ENCODE peak calls at places on chromosomes 1 and 21, in six cellular contexts. K, M, F, L, I and Z are unnamed samples.

GRCh38 chr21:45328198-45329087 is 40.7 kb upstream of the POFUT2 start:
- DNase-seq in F (no peak), M (peak), L (no peak), K (no peak), I (peak), Z (no peak)

GRCh38 chr1:93694833-93695232 is 13.2 kb upstream of the BCAR3 start:
- DNase-seq in K (peak), M (no peak), L (peak), I (no peak), F (no peak), Z (no peak)

GRCh38 chr21:34807146-34807880 is 138.5 kb downstream of the CLIC6 start:
- DNase-seq in M (no peak), F (no peak), I (no peak), L (peak), K (no peak), Z (peak)

GRCh38 chr1:39187276-39188046 is 17.0 kb upstream of the MACF1 start:
- DNase-seq in I (no peak), K (no peak), L (no peak), F (no peak), M (no peak), Z (no peak)

GRCh38 chr1:229223498-229223897 is 47.4 kb upstream of the RAB4A start:
- DNase-seq in F (no peak), I (peak), K (no peak), M (no peak), L (no peak), Z (no peak)

GRCh38 chr1:183983371-183984105 is 54.0 kb downstream of the COLGALT2 start:
- DNase-seq in I (no peak), F (no peak), K (no peak), M (no peak), L (no peak), Z (no peak)

GRCh38 chr1:23867542-23867952 is 543 bp downstream of the FUCA1 start:
- DNase-seq in M (no peak), F (no peak), I (peak), K (peak), L (no peak), Z (no peak)

GRCh38 chr1:164712131-164713031 is 153.4 kb downstream of the PBX1 start:
- DNase-seq in I (peak), K (no peak), M (peak), F (no peak), L (peak), Z (no peak)

GRCh38 chr1:10962483-10962882 is 50.0 kb upstream of the TARDBP start:
- DNase-seq in L (no peak), M (no peak), K (no peak), F (no peak), I (no peak), Z (no peak)

GRCh38 chr1:202643397-202644218 is 66.6 kb downstream of the SYT2 start:
- DNase-seq in L (no peak), M (no peak), K (peak), F (peak), I (no peak), Z (no peak)

GRCh38 chr21:45505416-45506021 is 36.7 kb downstream of the SLC19A1 start:
- DNase-seq in F (no peak), I (peak), M (peak), K (no peak), L (no peak), Z (no peak)

GRCh38 chr1:9340864-9341263 is 48.2 kb downstream of the SPSB1 start:
- DNase-seq in K (no peak), M (no peak), F (no peak), I (no peak), L (no peak), Z (no peak)

GRCh38 chr1:24075946-24076345 is 36.0 kb downstream of the MYOM3 start:
- DNase-seq in I (no peak), L (no peak), F (no peak), M (no peak), K (no peak), Z (no peak)

GRCh38 chr1:34709547-34709946 is 45.3 kb upstream of the GJB5 start:
- DNase-seq in M (no peak), K (peak), F (peak), I (no peak), L (no peak), Z (no peak)

GRCh38 chr1:111145542-111145941 is 5.5 kb downstream of the CEPT1 start:
- DNase-seq in L (no peak), I (no peak), K (no peak), F (no peak), M (no peak), Z (no peak)

GRCh38 chr1:157691285-157691920 is 9.2 kb downstream of the FCRL3 start:
- DNase-seq in K (peak), I (no peak), M (no peak), L (peak), F (no peak), Z (peak)

GRCh38 chr1:159141584-159142518 is 29.6 kb upstream of the CADM3 start:
- DNase-seq in M (no peak), K (peak), I (no peak), L (peak), F (peak), Z (peak)

DNA sequence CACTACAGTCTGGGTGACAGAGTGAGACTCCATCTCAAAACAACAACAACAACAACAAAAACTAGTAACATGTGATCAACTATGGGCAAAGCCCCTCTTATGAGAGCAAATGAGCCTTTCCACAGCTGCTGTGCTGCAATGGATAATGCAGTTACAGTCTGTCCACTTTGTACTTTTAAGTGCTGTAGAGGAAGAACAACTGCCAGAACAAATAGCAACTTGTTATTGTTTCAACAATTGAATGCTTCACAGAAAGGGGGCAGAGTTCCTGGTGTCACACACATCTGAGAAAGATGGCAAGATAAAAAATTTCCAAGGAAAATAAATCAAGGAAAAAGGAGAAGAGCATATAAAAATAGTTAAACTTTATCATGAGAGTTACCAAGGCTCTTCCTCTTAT is 243.6 kb upstream of the DMRTA2 start:
- DNase-seq in L (no peak), M (no peak), K (peak), F (no peak), I (no peak), Z (no peak)
- TF ChIP-seq CTCF in L (no peak), M (no peak), K (peak), F (no peak), I (no peak), Z (no peak)

DNA sequence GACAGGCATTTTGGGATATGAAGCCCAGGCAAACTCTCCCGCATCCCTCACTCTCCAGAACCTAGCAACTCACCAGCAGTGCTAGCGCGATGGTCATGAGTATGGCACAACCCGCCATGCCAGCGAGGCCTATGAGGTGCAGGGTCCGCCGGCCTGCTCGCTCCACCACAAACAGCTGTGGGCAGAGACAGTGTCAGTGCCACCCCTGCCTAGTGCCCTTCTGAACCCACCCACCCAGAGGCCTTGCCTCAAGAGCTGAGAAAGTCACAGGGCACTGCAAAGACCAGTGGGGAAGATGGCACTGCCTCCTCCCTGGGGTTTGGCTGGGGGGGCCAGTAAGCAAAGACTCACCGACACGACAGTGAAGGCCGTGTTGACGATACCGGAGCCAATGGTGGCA is 29.8 kb downstream of the SLC2A1 start:
- DNase-seq in I (no peak), M (no peak), L (no peak), F (no peak), K (no peak), Z (no peak)
- TF ChIP-seq CTCF in I (no peak), M (no peak), L (no peak), F (no peak), K (no peak), Z (no peak)

GRCh38 chr1:204623894-204624361 is 61.6 kb downstream of the LRRN2 start:
- DNase-seq in F (peak), M (no peak), K (peak), L (no peak), I (no peak), Z (no peak)
- TF ChIP-seq CTCF in F (no peak), M (no peak), K (peak), L (no peak), I (no peak), Z (peak)

GRCh38 chr1:212457740-212458338 is 25.1 kb downstream of the NENF start:
- DNase-seq in F (peak), L (no peak), I (no peak), K (peak), M (no peak), Z (no peak)
- TF ChIP-seq CTCF in F (peak), L (peak), I (peak), K (peak), M (no peak), Z (peak)

DNA sequence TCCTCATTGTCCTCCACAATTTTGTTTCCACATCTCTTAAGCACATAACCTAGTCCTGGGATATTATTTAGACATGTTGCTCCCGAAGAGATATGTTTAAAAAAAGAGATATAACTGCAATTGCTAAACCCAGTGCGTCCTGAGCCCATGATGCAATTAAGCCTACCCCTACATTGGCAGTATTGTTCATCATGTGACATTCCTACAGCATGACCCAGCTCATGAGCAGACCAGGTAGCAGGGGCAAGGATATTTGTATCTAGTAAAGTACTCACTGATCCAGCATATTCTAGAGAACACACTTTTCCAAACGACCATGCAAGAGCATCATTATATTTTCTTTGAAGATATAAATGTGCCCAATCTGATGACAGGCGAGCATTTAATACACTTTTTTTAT is 1.2 kb downstream of the ADAM30 start:
- DNase-seq in L (no peak), I (no peak), K (no peak), M (no peak), F (no peak), Z (no peak)
- TF ChIP-seq CTCF in L (no peak), I (no peak), K (no peak), M (no peak), F (no peak), Z (no peak)

GRCh38 chr1:179366093-179366800 is 476 bp downstream of the AXDND1 start:
- DNase-seq in L (peak), M (no peak), K (peak), F (no peak), I (no peak), Z (no peak)
- TF ChIP-seq CTCF in L (peak), M (no peak), K (no peak), F (no peak), I (no peak), Z (no peak)

GRCh38 chr1:2099871-2100774 is 49.9 kb downstream of the PRKCZ start:
- DNase-seq in K (no peak), F (no peak), I (peak), L (peak), M (no peak), Z (no peak)
- TF ChIP-seq CTCF in K (no peak), F (no peak), I (no peak), L (no peak), M (no peak), Z (no peak)

DNA sequence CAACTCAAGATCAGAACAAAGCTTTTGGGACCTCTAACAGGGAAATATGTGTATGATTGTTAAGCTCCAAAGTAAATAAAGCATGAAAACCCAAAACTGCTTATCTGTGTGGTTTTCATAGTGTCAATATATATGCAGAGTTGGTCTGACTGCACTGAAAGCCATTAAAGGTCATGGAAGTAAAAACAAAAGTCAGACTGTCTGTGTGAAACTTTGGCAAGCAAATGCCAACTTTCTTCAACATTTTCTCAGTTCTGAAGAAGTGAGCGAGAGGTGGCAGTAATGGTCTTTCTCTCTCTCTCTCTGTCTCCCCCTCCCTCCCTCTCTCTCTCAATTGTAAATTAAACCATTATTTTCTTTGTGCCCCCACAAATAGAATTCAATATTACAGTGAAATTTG is 100.1 kb upstream of the S1PR1 start:
- DNase-seq in M (no peak), I (no peak), K (peak), L (peak), F (no peak), Z (no peak)
- TF ChIP-seq CTCF in M (no peak), I (peak), K (peak), L (peak), F (no peak), Z (no peak)

DNA sequence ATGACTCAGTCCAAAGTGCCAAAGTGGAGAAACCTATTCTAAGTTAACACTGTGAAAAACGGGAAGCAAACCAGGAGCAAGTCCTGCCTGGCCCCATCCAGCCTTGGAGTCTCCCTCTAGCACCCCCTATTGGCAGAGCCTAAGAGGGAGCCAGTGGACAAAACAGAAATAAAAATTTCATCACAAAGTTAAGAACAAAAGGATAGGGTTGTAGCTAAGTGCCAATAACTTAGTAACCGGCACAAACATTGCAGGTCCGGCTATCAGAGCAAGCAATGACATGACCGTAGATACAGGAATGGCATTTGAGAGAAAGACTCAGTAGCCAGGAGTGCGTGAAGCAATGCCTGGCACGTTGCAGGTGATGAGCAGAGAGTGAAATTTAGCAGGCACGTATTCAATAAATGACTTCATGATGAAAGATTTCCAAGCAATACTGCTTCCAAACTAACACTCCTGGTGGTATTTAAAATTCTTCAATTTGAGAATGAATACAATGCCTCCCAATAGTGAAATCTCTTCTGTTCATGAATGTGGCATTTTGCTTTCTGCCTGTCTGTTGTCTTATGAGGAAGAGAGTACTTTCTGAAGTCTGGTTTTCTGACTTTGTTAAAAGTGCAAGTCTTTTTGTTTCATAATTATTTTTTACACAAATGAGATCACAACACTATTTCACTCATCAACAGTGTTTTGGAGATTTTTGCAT is 391.0 kb downstream of the OMA1 start:
- DNase-seq in M (no peak), L (peak), I (peak), F (peak), K (peak), Z (no peak)
- TF ChIP-seq CTCF in M (no peak), L (peak), I (peak), F (peak), K (peak), Z (peak)